ENCODE peak calls at places on chromosomes 3 and 15, in five cellular contexts. One of them, this sample, is unnamed.

GRCh38 chr15:76312540-76313174 is 1.4 kb upstream of the ETFA start:
- DNase-seq in cardiac fibroblast: peak
- DNase-seq in uterus: no peak
- DNase-seq in lung: no peak
- DNase-seq in cardiac muscle cell: no peak
- DNase-seq in this sample: no peak

GRCh38 chr15:92663250-92663951 is 7.8 kb upstream of the FAM174B start:
- DNase-seq in cardiac fibroblast: no peak
- DNase-seq in uterus: no peak
- DNase-seq in lung: no peak
- DNase-seq in cardiac muscle cell: no peak
- DNase-seq in this sample: no peak

GRCh38 chr3:4981688-4982494 is 2.7 kb downstream of the BHLHE40 start:
- DNase-seq in cardiac fibroblast: peak
- DNase-seq in uterus: no peak
- DNase-seq in lung: peak
- DNase-seq in cardiac muscle cell: no peak
- DNase-seq in this sample: peak

GRCh38 chr3:150149651-150150051 is 179.0 kb upstream of the PFN2 start:
- DNase-seq in cardiac fibroblast: peak
- DNase-seq in uterus: no peak
- DNase-seq in lung: no peak
- DNase-seq in cardiac muscle cell: no peak
- DNase-seq in this sample: peak

GRCh38 chr3:194327030-194327413 is 24.1 kb downstream of the CPN2 start:
- DNase-seq in cardiac fibroblast: no peak
- DNase-seq in uterus: no peak
- DNase-seq in lung: no peak
- DNase-seq in cardiac muscle cell: no peak
- DNase-seq in this sample: no peak

GRCh38 chr3:56887402-56888025 is 85.8 kb upstream of the ARHGEF3 start:
- DNase-seq in cardiac fibroblast: no peak
- DNase-seq in uterus: no peak
- DNase-seq in lung: no peak
- DNase-seq in cardiac muscle cell: no peak
- DNase-seq in this sample: no peak

GRCh38 chr15:58501006-58501405 is 69.2 kb downstream of the LIPC start:
- DNase-seq in cardiac fibroblast: peak
- DNase-seq in uterus: no peak
- DNase-seq in lung: no peak
- DNase-seq in cardiac muscle cell: no peak
- DNase-seq in this sample: no peak

GRCh38 chr3:135965129-135965505 is 411 bp upstream of the PPP2R3A start:
- DNase-seq in cardiac fibroblast: no peak
- DNase-seq in uterus: no peak
- DNase-seq in lung: no peak
- DNase-seq in cardiac muscle cell: no peak
- DNase-seq in this sample: no peak

GRCh38 chr3:141055536-141056445 is 4.6 kb downstream of the SPSB4 start:
- DNase-seq in cardiac fibroblast: no peak
- DNase-seq in uterus: no peak
- DNase-seq in lung: no peak
- DNase-seq in cardiac muscle cell: no peak
- DNase-seq in this sample: no peak

GRCh38 chr3:159971311-159971710 is 17.3 kb upstream of the IL12A start:
- DNase-seq in cardiac fibroblast: no peak
- DNase-seq in uterus: no peak
- DNase-seq in lung: no peak
- DNase-seq in cardiac muscle cell: no peak
- DNase-seq in this sample: no peak

GRCh38 chr15:66488525-66488924 is 9.0 kb downstream of the SNAPC5 start:
- DNase-seq in cardiac fibroblast: no peak
- DNase-seq in uterus: no peak
- DNase-seq in lung: no peak
- DNase-seq in cardiac muscle cell: no peak
- DNase-seq in this sample: no peak

GRCh38 chr3:118692417-118692816 is 342.2 kb downstream of the IGSF11 start:
- DNase-seq in cardiac fibroblast: no peak
- DNase-seq in uterus: no peak
- DNase-seq in lung: no peak
- DNase-seq in cardiac muscle cell: no peak
- DNase-seq in this sample: no peak

GRCh38 chr3:181824961-181825360 is 113.2 kb downstream of the SOX2 start:
- DNase-seq in cardiac fibroblast: no peak
- DNase-seq in uterus: no peak
- DNase-seq in lung: no peak
- DNase-seq in cardiac muscle cell: no peak
- DNase-seq in this sample: no peak

GRCh38 chr3:64936570-64936969 is 248.8 kb upstream of the ADAMTS9 start:
- DNase-seq in cardiac fibroblast: peak
- DNase-seq in uterus: no peak
- DNase-seq in lung: no peak
- DNase-seq in cardiac muscle cell: no peak
- DNase-seq in this sample: no peak

GRCh38 chr15:67824900-67825879 is at the start of gene SKOR1:
- DNase-seq in cardiac fibroblast: peak
- DNase-seq in uterus: no peak
- DNase-seq in lung: no peak
- DNase-seq in cardiac muscle cell: peak
- DNase-seq in this sample: peak

GRCh38 chr3:162492446-162493081 is 996.0 kb downstream of the OTOL1 start:
- DNase-seq in cardiac fibroblast: peak
- DNase-seq in uterus: no peak
- DNase-seq in lung: no peak
- DNase-seq in cardiac muscle cell: no peak
- DNase-seq in this sample: peak

GRCh38 chr3:38121451-38121831 is 15.5 kb downstream of the ACAA1 start:
- DNase-seq in cardiac fibroblast: no peak
- DNase-seq in uterus: no peak
- DNase-seq in lung: no peak
- DNase-seq in cardiac muscle cell: no peak
- DNase-seq in this sample: no peak

GRCh38 chr3:116453676-116454346 is 8.5 kb upstream of the LSAMP start:
- DNase-seq in cardiac fibroblast: peak
- DNase-seq in uterus: no peak
- DNase-seq in lung: no peak
- DNase-seq in cardiac muscle cell: no peak
- DNase-seq in this sample: peak

GRCh38 chr3:103624289-103624688 is 1189.5 kb downstream of the ZPLD1 start:
- DNase-seq in cardiac fibroblast: no peak
- DNase-seq in uterus: no peak
- DNase-seq in lung: no peak
- DNase-seq in cardiac muscle cell: no peak
- DNase-seq in this sample: no peak

GRCh38 chr3:160403028-160403545 is 3.6 kb downstream of the SMC4 start:
- DNase-seq in cardiac fibroblast: peak
- DNase-seq in uterus: no peak
- DNase-seq in lung: no peak
- DNase-seq in cardiac muscle cell: no peak
- DNase-seq in this sample: peak

GRCh38 chr3:100260081-100260684 is 609 bp upstream of the TBC1D23 start:
- DNase-seq in cardiac fibroblast: peak
- DNase-seq in uterus: peak
- DNase-seq in lung: peak
- DNase-seq in cardiac muscle cell: peak
- DNase-seq in this sample: peak

GRCh38 chr3:56251343-56251945 is 216.8 kb downstream of the ERC2 start:
- DNase-seq in cardiac fibroblast: peak
- DNase-seq in uterus: peak
- DNase-seq in lung: peak
- DNase-seq in cardiac muscle cell: peak
- DNase-seq in this sample: peak

GRCh38 chr3:157327018-157327417 is 109.6 kb upstream of the PTX3 start:
- DNase-seq in cardiac fibroblast: no peak
- DNase-seq in uterus: no peak
- DNase-seq in lung: no peak
- DNase-seq in cardiac muscle cell: no peak
- DNase-seq in this sample: no peak

GRCh38 chr3:39158138-39158715 is 4.8 kb upstream of the CSRNP1 start:
- DNase-seq in cardiac fibroblast: no peak
- DNase-seq in uterus: no peak
- DNase-seq in lung: no peak
- DNase-seq in cardiac muscle cell: no peak
- DNase-seq in this sample: no peak

GRCh38 chr15:57527382-57528091 is 64.2 kb upstream of the MYZAP start:
- DNase-seq in cardiac fibroblast: peak
- DNase-seq in uterus: no peak
- DNase-seq in lung: no peak
- DNase-seq in cardiac muscle cell: peak
- DNase-seq in this sample: peak

GRCh38 chr3:187975571-187976360 is 178.2 kb upstream of the LPP start:
- DNase-seq in cardiac fibroblast: peak
- DNase-seq in uterus: no peak
- DNase-seq in lung: no peak
- DNase-seq in cardiac muscle cell: no peak
- DNase-seq in this sample: no peak

GRCh38 chr15:35880896-35881295 is 334.9 kb upstream of the DPH6 start:
- DNase-seq in cardiac fibroblast: no peak
- DNase-seq in uterus: no peak
- DNase-seq in lung: no peak
- DNase-seq in cardiac muscle cell: no peak
- DNase-seq in this sample: no peak

DNA sequence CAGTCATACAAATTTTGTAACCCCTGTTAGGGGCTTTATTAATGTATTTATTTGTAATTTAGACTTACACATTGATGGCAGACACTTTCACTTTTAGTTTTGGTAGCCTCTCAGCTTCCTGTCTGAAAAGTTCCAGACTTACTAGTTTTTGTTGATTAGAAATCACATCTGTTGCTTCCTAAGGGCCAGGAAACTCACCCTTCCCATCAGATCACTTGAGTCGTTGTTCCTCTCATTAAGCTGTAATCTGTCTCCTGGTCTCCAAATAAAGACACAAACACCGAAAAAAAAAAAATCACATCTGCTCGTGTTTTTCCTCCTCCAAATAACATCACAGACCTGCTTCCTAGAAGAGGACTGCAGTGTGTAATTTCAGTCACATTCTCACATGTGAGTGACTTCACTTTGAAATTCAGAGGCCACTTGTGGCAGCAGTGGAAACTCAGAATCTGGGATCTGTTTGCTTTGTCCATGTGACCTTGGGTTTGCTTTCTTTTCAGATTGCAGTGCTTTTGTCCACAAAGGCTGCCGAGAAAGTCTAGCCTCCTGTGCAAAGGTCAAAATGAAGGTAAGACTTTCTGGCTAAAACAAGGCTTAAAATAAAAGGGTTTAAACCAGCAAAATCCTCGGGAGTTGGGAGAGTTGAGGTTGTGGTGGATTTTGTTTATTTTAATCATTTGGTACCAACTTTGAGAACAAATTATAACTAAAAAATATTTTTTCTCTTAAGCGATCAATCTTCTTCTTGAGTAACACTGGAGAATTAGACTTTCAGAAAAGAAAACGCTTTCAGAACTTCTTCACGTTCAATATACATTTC is 87.0 kb downstream of the KLHL25 start:
- DNase-seq in cardiac fibroblast: peak
- DNase-seq in uterus: no peak
- DNase-seq in lung: no peak
- DNase-seq in cardiac muscle cell: peak
- DNase-seq in this sample: peak
- H3K4me3 ChIP-seq in cardiac fibroblast: peak
- H3K4me3 ChIP-seq in uterus: no peak
- H3K4me3 ChIP-seq in lung: no peak
- H3K4me3 ChIP-seq in cardiac muscle cell: no peak
- H3K4me3 ChIP-seq in this sample: peak

DNA sequence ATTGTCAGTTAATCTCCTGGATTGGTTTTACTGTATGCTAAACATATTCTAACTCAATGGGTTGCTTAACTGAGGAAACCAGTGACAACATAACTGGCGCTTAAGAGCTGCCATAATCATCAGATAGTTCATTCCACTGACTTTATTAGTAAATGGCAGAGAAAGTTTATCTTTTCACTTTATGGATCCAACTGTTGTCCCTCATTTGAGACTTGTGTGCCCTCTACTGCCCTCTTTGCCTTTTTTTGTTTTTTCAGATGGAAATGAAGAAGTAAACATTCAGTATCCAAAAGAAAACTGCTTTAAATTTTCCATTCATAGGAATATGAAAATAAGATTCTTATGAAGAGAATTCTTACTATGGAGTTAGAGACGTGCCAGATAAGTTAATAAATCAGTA is 93.5 kb downstream of the NPTN start:
- DNase-seq in cardiac fibroblast: no peak
- DNase-seq in uterus: no peak
- DNase-seq in lung: no peak
- DNase-seq in cardiac muscle cell: no peak
- DNase-seq in this sample: no peak
- TF ChIP-seq CTCF in cardiac fibroblast: no peak
- TF ChIP-seq CTCF in uterus: no peak
- TF ChIP-seq CTCF in lung: no peak
- TF ChIP-seq CTCF in cardiac muscle cell: no peak
- TF ChIP-seq CTCF in this sample: no peak

DNA sequence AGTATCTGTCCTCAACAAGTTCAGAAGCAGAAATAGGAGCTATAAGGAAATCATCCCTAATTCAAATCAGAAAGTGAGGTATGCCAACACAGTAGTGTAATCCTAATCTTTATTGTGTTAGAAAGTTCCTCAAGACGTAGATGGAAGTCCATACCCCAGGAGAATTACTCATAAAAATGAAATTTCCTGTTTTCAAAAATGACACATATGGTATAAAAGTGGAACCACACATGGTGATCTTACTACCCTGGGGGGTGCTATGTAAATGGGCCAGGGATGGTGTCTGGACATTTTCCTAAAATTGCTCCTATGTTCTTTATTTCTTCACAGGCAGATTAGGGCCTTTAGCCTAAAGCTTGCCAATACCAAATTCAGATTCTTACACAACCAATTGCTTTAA is 204.1 kb downstream of the ARRDC4 start:
- DNase-seq in cardiac fibroblast: peak
- DNase-seq in uterus: no peak
- DNase-seq in lung: no peak
- DNase-seq in cardiac muscle cell: no peak
- DNase-seq in this sample: peak
- H3K4me3 ChIP-seq in cardiac fibroblast: no peak
- H3K4me3 ChIP-seq in uterus: no peak
- H3K4me3 ChIP-seq in lung: no peak
- H3K4me3 ChIP-seq in cardiac muscle cell: no peak
- H3K4me3 ChIP-seq in this sample: no peak

GRCh38 chr3:189267981-189268613 is 96.3 kb downstream of the TPRG1 start:
- DNase-seq in cardiac fibroblast: peak
- DNase-seq in uterus: no peak
- DNase-seq in lung: no peak
- DNase-seq in cardiac muscle cell: peak
- DNase-seq in this sample: peak
- TF ChIP-seq CTCF in cardiac fibroblast: peak
- TF ChIP-seq CTCF in uterus: peak
- TF ChIP-seq CTCF in lung: no peak
- TF ChIP-seq CTCF in cardiac muscle cell: peak
- TF ChIP-seq CTCF in this sample: peak

GRCh38 chr15:98599911-98600685 is 48.2 kb upstream of the IGF1R start:
- DNase-seq in cardiac fibroblast: peak
- DNase-seq in uterus: peak
- DNase-seq in lung: peak
- DNase-seq in cardiac muscle cell: no peak
- DNase-seq in this sample: peak
- H3K4me3 ChIP-seq in cardiac fibroblast: peak
- H3K4me3 ChIP-seq in uterus: peak
- H3K4me3 ChIP-seq in lung: peak
- H3K4me3 ChIP-seq in cardiac muscle cell: no peak
- H3K4me3 ChIP-seq in this sample: peak

This sample was measured in fibroblast of the aortic adventitia.